ENCODE peak calls at places on chromosomes 4 and X, in four cellular contexts. T is progenitor cell of endocrine pancreas, U is thoracic aorta, V is NCI-H1092. O is an unnamed sample.

GRCh38 chr4:180557348-180557747 is 1685.9 kb upstream of the TENM3 start:
- DNase-seq in T (no peak), U (no peak), V (no peak), O (no peak)

GRCh38 chr4:89288430-89288829 is 19.2 kb downstream of the GPRIN3 start:
- DNase-seq in T (no peak), U (no peak), V (no peak), O (no peak)

GRCh38 chr4:183588169-183588675 is 70.8 kb downstream of the RWDD4 start:
- DNase-seq in T (no peak), U (no peak), V (no peak), O (no peak)

GRCh38 chrX:136879001-136879667 is 1.4 kb downstream of the RBMX start:
- DNase-seq in T (no peak), U (no peak), V (no peak), O (no peak)

GRCh38 chrX:122945328-122945727 is 238.8 kb upstream of the GRIA3 start:
- DNase-seq in T (no peak), U (no peak), V (no peak), O (no peak)

GRCh38 chr4:36812153-36812552 is 432.4 kb upstream of the NWD2 start:
- DNase-seq in T (no peak), U (no peak), V (no peak), O (no peak)

GRCh38 chr4:646460-646859 is 21.1 kb downstream of the PDE6B start:
- DNase-seq in T (no peak), U (no peak), V (no peak), O (no peak)

GRCh38 chrX:87728024-87728423 is 210.4 kb downstream of the KLHL4 start:
- DNase-seq in T (no peak), U (no peak), V (no peak), O (no peak)

GRCh38 chrX:72554448-72555140 is 18.0 kb downstream of the HDAC8 start:
- DNase-seq in T (peak), U (no peak), V (no peak), O (peak)

GRCh38 chrX:108169768-108170167 is 78.2 kb downstream of the ATG4A start:
- DNase-seq in T (no peak), U (no peak), V (no peak), O (no peak)

GRCh38 chr4:119731778-119732177 is 103.2 kb upstream of the PDE5A start:
- DNase-seq in T (no peak), U (no peak), V (no peak), O (no peak)

GRCh38 chr4:113248320-113248719 is 198.9 kb downstream of the ANK2 start:
- DNase-seq in T (no peak), U (no peak), V (no peak), O (peak)

GRCh38 chr4:114384629-114385028 is 214.0 kb upstream of the UGT8 start:
- DNase-seq in T (no peak), U (no peak), V (peak), O (no peak)

GRCh38 chr4:6349896-6350295 is 80.2 kb downstream of the WFS1 start:
- DNase-seq in T (no peak), U (no peak), V (no peak), O (no peak)

GRCh38 chr4:25065451-25065850 is 34.7 kb upstream of the LGI2 start:
- DNase-seq in T (no peak), U (no peak), V (peak), O (no peak)

GRCh38 chrX:2955838-2956237 is 26.7 kb upstream of the ARSD start:
- DNase-seq in T (no peak), U (no peak), V (no peak), O (no peak)

GRCh38 chrX:70480660-70481018 is 36.0 kb downstream of the DLG3 start:
- DNase-seq in T (no peak), U (no peak), V (no peak), O (no peak)

GRCh38 chrX:40784516-40785151 is 49.3 kb upstream of the MED14 start:
- DNase-seq in T (no peak), U (no peak), V (no peak), O (no peak)

GRCh38 chr4:3529363-3529762 is 2.9 kb downstream of the LRPAP1 start:
- DNase-seq in T (no peak), U (no peak), V (no peak), O (peak)

GRCh38 chr4:64969081-64969480 is 559.8 kb upstream of the TECRL start:
- DNase-seq in T (no peak), U (no peak), V (no peak), O (no peak)

GRCh38 chr4:109243871-109244270 is 58.6 kb downstream of the COL25A1 start:
- DNase-seq in T (no peak), U (no peak), V (no peak), O (no peak)

GRCh38 chrX:115428011-115428410 is 133.0 kb upstream of the PLS3 start:
- DNase-seq in T (no peak), U (no peak), V (no peak), O (no peak)